ENCODE peak calls at places on chromosomes 13 and 19, in four cellular contexts. One of them, this sample, is unnamed.

GRCh38 chr13:45885194-45885593 is 33.6 kb upstream of the SIAH3 start:
- DNase-seq in GM12878: no peak
- DNase-seq in K562: no peak
- DNase-seq in H1: no peak
- DNase-seq in this sample: no peak

GRCh38 chr13:29522044-29522685 is 73.3 kb downstream of the SLC7A1 start:
- DNase-seq in K562: no peak
- DNase-seq in GM12878: no peak
- DNase-seq in H1: no peak
- DNase-seq in this sample: no peak

GRCh38 chr13:53201454-53202225 is 173.0 kb downstream of the OLFM4 start:
- DNase-seq in GM12878: no peak
- DNase-seq in H1: peak; percentile 69
- DNase-seq in K562: no peak
- DNase-seq in this sample: no peak

GRCh38 chr19:57755031-57755430 is 8.4 kb downstream of the ZNF776 start:
- DNase-seq in GM12878: no peak
- DNase-seq in H1: no peak
- DNase-seq in K562: no peak
- DNase-seq in this sample: no peak

GRCh38 chr13:40438999-40439797 is 227.2 kb downstream of the FOXO1 start:
- DNase-seq in GM12878: no peak
- DNase-seq in H1: no peak
- DNase-seq in K562: no peak
- DNase-seq in this sample: no peak

GRCh38 chr13:33543631-33544030 is 258.1 kb upstream of the STARD13 start:
- DNase-seq in K562: peak; percentile 7
- DNase-seq in H1: no peak
- DNase-seq in GM12878: no peak
- DNase-seq in this sample: no peak

GRCh38 chr13:110485604-110486003 is 75.9 kb downstream of the RAB20 start:
- DNase-seq in K562: no peak
- DNase-seq in H1: peak; percentile 77
- DNase-seq in GM12878: no peak
- DNase-seq in this sample: peak; percentile 91

GRCh38 chr13:110570886-110571285 is 9.4 kb upstream of the RAB20 start:
- DNase-seq in K562: no peak
- DNase-seq in H1: no peak
- DNase-seq in GM12878: no peak
- DNase-seq in this sample: no peak

GRCh38 chr13:89701913-89702312 is 1645.6 kb upstream of the MIR17HG start:
- DNase-seq in GM12878: no peak
- DNase-seq in H1: no peak
- DNase-seq in K562: no peak
- DNase-seq in this sample: no peak

GRCh38 chr13:40306817-40307216 is 359.6 kb downstream of the FOXO1 start:
- DNase-seq in H1: no peak
- DNase-seq in GM12878: no peak
- DNase-seq in K562: no peak
- DNase-seq in this sample: no peak

GRCh38 chr19:41584931-41585330 is 9.0 kb downstream of the CEACAM21 start:
- DNase-seq in GM12878: no peak
- DNase-seq in K562: no peak
- DNase-seq in H1: no peak
- DNase-seq in this sample: no peak

GRCh38 chr13:44308352-44308751 is 65.3 kb upstream of the SERP2 start:
- DNase-seq in K562: no peak
- DNase-seq in GM12878: no peak
- DNase-seq in H1: no peak
- DNase-seq in this sample: no peak

GRCh38 chr19:7441468-7442146 is 47.2 kb downstream of the PEX11G start:
- DNase-seq in H1: no peak
- DNase-seq in GM12878: no peak
- DNase-seq in K562: no peak
- DNase-seq in this sample: no peak

GRCh38 chr13:30826911-30827577 is 79.0 kb upstream of the MEDAG start:
- DNase-seq in GM12878: no peak
- DNase-seq in K562: no peak
- DNase-seq in H1: no peak
- DNase-seq in this sample: no peak

GRCh38 chr19:18850560-18851375 is 19.0 kb downstream of the UPF1 start:
- DNase-seq in H1: no peak
- DNase-seq in GM12878: no peak
- DNase-seq in K562: no peak
- DNase-seq in this sample: no peak

GRCh38 chr13:46565808-46566750 is 13.1 kb downstream of the LRCH1 start:
- DNase-seq in H1: no peak
- DNase-seq in GM12878: no peak
- DNase-seq in K562: no peak
- DNase-seq in this sample: no peak

GRCh38 chr13:50248537-50249521 is 233.6 kb downstream of the KCNRG start:
- DNase-seq in H1: no peak
- DNase-seq in K562: no peak
- DNase-seq in GM12878: no peak
- DNase-seq in this sample: no peak

GRCh38 chr13:27334774-27335490 is 64.3 kb downstream of the RASL11A start:
- DNase-seq in GM12878: no peak
- DNase-seq in H1: no peak
- DNase-seq in K562: no peak
- DNase-seq in this sample: no peak

GRCh38 chr13:76579701-76580100 is 306.5 kb downstream of the KCTD12 start:
- DNase-seq in H1: no peak
- DNase-seq in K562: no peak
- DNase-seq in GM12878: no peak
- DNase-seq in this sample: no peak

GRCh38 chr13:30696278-30697176 is 38.8 kb upstream of the ALOX5AP start:
- DNase-seq in K562: no peak
- DNase-seq in H1: no peak
- DNase-seq in GM12878: no peak
- DNase-seq in this sample: no peak

GRCh38 chr19:57068921-57069697 is 50.7 kb upstream of the USP29 start:
- DNase-seq in K562: peak; percentile 7
- DNase-seq in GM12878: no peak
- DNase-seq in H1: peak; percentile 47
- DNase-seq in this sample: peak; percentile 63

GRCh38 chr19:15897026-15897737 is 692 bp downstream of the CYP4F2 start:
- DNase-seq in K562: no peak
- DNase-seq in H1: no peak
- DNase-seq in GM12878: no peak
- DNase-seq in this sample: no peak

GRCh38 chr13:91133941-91134772 is 213.3 kb upstream of the MIR17HG start:
- DNase-seq in K562: peak; percentile 88
- DNase-seq in GM12878: no peak
- DNase-seq in H1: no peak
- DNase-seq in this sample: peak; percentile 63
- TF ChIP-seq KDM1A in K562: no peak
- TF ChIP-seq KDM1A in GM12878: no peak
- TF ChIP-seq KDM1A in H1: no peak
- TF ChIP-seq KDM1A in this sample: no peak

GRCh38 chr13:92126399-92126798 is 728.0 kb downstream of the GPC5 start:
- DNase-seq in H1: no peak
- DNase-seq in K562: no peak
- DNase-seq in GM12878: no peak
- DNase-seq in this sample: no peak

GRCh38 chr13:92122454-92122853 is 724.0 kb downstream of the GPC5 start:
- DNase-seq in H1: no peak
- DNase-seq in GM12878: no peak
- DNase-seq in K562: no peak
- DNase-seq in this sample: no peak
- TF ChIP-seq JUND in H1: no peak
- TF ChIP-seq JUND in GM12878: no peak
- TF ChIP-seq JUND in K562: no peak
- TF ChIP-seq JUND in this sample: no peak

DNA sequence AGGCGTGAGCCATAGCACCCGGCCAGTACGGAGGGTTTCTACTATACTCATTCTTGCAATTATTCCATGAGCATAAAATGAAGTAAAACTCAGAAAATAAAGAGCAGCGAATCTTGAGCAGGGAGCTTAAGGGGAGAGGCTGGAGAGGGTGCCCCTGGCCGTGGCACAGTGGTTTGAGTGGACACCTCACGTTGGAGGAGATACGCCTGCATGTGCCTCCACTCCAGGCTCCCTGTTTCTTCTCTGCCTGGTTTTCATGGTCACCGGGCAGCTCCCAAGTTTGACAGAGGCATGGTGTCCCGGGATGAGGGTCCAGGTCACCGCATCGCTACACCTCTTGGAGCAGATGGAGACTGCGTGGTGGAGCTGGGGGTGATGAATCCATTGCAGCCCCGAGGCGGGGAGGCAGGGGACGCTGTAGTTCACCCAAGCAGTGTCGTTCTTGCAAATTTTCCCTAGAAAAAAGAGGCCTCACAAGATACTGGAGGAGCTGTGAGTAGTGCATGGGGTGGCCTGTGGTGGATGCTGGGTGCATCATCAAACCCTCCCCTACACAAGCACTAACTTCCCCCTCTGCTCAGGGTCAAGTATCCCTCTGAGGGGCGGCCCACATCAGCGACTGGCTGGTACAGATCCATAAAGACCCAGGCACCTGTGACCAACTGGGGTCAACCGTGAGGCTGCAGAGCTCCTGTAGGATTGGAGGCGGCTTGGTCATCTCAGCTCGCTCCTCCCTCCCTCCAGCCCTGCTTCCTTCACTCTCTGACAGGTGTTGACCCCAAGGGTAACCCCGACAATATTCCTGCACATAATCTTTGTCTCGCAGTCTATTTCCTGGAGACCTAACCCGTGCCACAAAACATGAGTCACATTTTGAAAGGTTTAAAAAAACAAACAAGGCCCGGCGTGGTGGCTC is 3.6 kb upstream of the MIER2 start:
- DNase-seq in H1: no peak
- DNase-seq in GM12878: no peak
- DNase-seq in K562: peak; percentile 29
- DNase-seq in this sample: peak; percentile 57
- TF ChIP-seq KDM1A in H1: no peak
- TF ChIP-seq KDM1A in GM12878: no peak
- TF ChIP-seq KDM1A in K562: peak; percentile 42
- TF ChIP-seq KDM1A in this sample: no peak

DNA sequence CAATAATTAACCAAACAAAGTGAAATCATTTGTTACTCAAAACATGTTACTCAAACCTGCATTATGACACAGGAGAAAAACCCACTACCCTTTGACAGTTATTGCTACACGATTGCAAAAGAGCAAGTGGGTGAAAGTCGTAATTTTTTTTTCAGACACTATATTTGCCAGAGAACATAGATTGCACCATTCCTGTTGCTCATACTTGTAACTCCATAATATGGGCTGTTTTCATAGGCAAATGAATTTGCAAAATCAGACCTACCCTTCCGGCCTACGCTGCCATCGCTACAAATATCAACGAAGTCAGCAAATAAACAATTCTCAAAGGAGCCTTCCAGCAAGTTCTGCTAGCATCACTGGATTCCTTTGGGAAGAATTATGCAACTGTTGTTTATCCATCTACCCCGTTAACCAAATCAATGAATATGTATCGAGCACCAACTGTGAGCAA is 396.5 kb downstream of the IRS2 start:
- DNase-seq in H1: no peak
- DNase-seq in K562: no peak
- DNase-seq in GM12878: no peak
- DNase-seq in this sample: no peak
- TF ChIP-seq JUND in H1: no peak
- TF ChIP-seq JUND in K562: no peak
- TF ChIP-seq JUND in GM12878: no peak
- TF ChIP-seq JUND in this sample: no peak